ENCODE peak calls at places on chromosomes 1 and 21, in six cellular contexts. G is stimulated activated CD4-positive, alpha-beta T cell treated with anti-CD3 and anti-CD28 coated beads, Interleukin-12 subunit alpha, Interleukin-12 subunit beta, amount 100 ng/mL, for 48 hours; A is activated CD4-positive, alpha-beta T cell treated with anti-CD3 and anti-CD28 coated beads, Interleukin-2, amount 10 ng/mL, durations not matched to agents 7 days and 5 days; U is NCI-H2171; O is activated effector memory CD4-positive, alpha-beta T cell treated with Interleukin-2 at 50 U/mL for 16 hours; L is T-helper 2 cell. R is an unnamed sample.

GRCh38 chr1:65346190-65346589 is 36.8 kb downstream of the DNAJC6 start:
- DNase-seq in L (no peak), U (no peak), O (no peak), G (no peak), A (no peak), R (no peak)

GRCh38 chr1:65068202-65069011 is 79.6 kb upstream of the AK4 start:
- DNase-seq in L (no peak), U (no peak), A (peak; percentile 20), O (no peak), G (no peak), R (no peak)

GRCh38 chr1:85144351-85144750 is 56.5 kb downstream of the SYDE2 start:
- DNase-seq in O (no peak), L (no peak), G (no peak), U (no peak), A (no peak), R (no peak)

GRCh38 chr1:26785611-26786436 is 1.9 kb upstream of the PIGV start:
- DNase-seq in L (no peak), G (no peak), A (no peak), U (no peak), O (no peak), R (no peak)

GRCh38 chr1:27162090-27162489 is 7.2 kb upstream of the SLC9A1 start:
- DNase-seq in G (no peak), U (no peak), O (no peak), A (no peak), L (no peak), R (no peak)

GRCh38 chr1:51044834-51045233 is 57.2 kb upstream of the C1orf185 start:
- DNase-seq in O (no peak), U (no peak), A (no peak), L (no peak), G (no peak), R (no peak)

GRCh38 chr1:47401761-47402160 is 14.3 kb upstream of the FOXE3 start:
- DNase-seq in U (no peak), O (no peak), G (no peak), L (no peak), A (no peak), R (no peak)

GRCh38 chr1:173332026-173332425 is 124.9 kb upstream of the TNFSF4 start:
- DNase-seq in L (no peak), A (no peak), U (no peak), O (no peak), G (no peak), R (no peak)

GRCh38 chr21:36705679-36706481 is 7.0 kb downstream of the SIM2 start:
- DNase-seq in U (no peak), G (no peak), A (no peak), O (no peak), L (no peak), R (no peak)

GRCh38 chr1:183610053-183610452 is 19.8 kb upstream of the NCF2 start:
- DNase-seq in L (no peak), A (no peak), G (no peak), U (no peak), O (no peak), R (no peak)

GRCh38 chr1:87279966-87280535 is 48.6 kb upstream of the LMO4 start:
- DNase-seq in G (no peak), L (no peak), A (no peak), U (no peak), O (no peak), R (no peak)

GRCh38 chr1:23909412-23909811 is 3.8 kb downstream of the CNR2 start:
- DNase-seq in G (no peak), O (no peak), A (no peak), U (no peak), L (no peak), R (no peak)

GRCh38 chr1:90714521-90714951 is 2.6 kb downstream of the BARHL2 start:
- DNase-seq in A (no peak), O (no peak), L (no peak), U (no peak), G (no peak), R (no peak)

GRCh38 chr21:41210405-41211040 is 42.6 kb downstream of the BACE2 start:
- DNase-seq in L (no peak), G (no peak), O (no peak), A (no peak), U (no peak), R (no peak)

R was measured in T-helper 17 cell.